ENCODE peak calls at places on chromosomes 11 and 22, in six cellular contexts. C, T, N, P, B and Z are unnamed samples.

GRCh38 chr11:106840993-106841392 is 177.3 kb downstream of the GUCY1A2 start:
- DNase-seq in C (no peak), T (no peak), N (no peak), P (no peak), B (no peak), Z (no peak)

GRCh38 chr11:19087658-19088057 is 27.1 kb upstream of the MRGPRX2 start:
- DNase-seq in C (peak; percentile 67), T (peak; percentile 81), N (no peak), P (no peak), B (peak; percentile 49), Z (no peak)

GRCh38 chr22:18012528-18012927 is 11.8 kb downstream of the MICAL3 start:
- DNase-seq in C (no peak), T (peak; percentile 50), N (no peak), P (no peak), B (peak; percentile 24), Z (no peak)

GRCh38 chr11:11816511-11817319 is 25.1 kb upstream of the USP47 start:
- DNase-seq in C (peak; percentile 49), T (peak; percentile 40), N (no peak), P (no peak), B (peak; percentile 84), Z (no peak)

GRCh38 chr11:86761978-86762377 is 38.4 kb upstream of the PRSS23 start:
- DNase-seq in C (peak; percentile 64), T (peak; percentile 77), N (no peak), P (no peak), B (peak; percentile 73), Z (no peak)

GRCh38 chr22:50482107-50483074 is 1.0 kb downstream of the ADM2 start:
- DNase-seq in C (no peak), T (no peak), N (no peak), P (no peak), B (no peak), Z (no peak)

GRCh38 chr11:86874314-86875056 is 74.1 kb downstream of the PRSS23 start:
- DNase-seq in C (no peak), T (peak; percentile 41), N (no peak), P (no peak), B (no peak), Z (no peak)

GRCh38 chr22:25051983-25052710 is 99.6 kb downstream of the KIAA1671 start:
- DNase-seq in C (no peak), T (no peak), N (peak; percentile 81), P (no peak), B (no peak), Z (no peak)

GRCh38 chr11:66868726-66869291 is 11.9 kb downstream of the LRFN4 start:
- DNase-seq in C (no peak), T (no peak), N (peak; percentile 50), P (peak; percentile 76), B (no peak), Z (no peak)

GRCh38 chr22:44972363-44973083 is 37.3 kb downstream of the PHF21B start:
- DNase-seq in C (peak; percentile 8), T (no peak), N (no peak), P (no peak), B (no peak), Z (no peak)

GRCh38 chr11:33941637-33942160 is 49.8 kb upstream of the LMO2 start:
- DNase-seq in C (peak; percentile 62), T (peak; percentile 57), N (peak; percentile 48), P (no peak), B (no peak), Z (no peak)

GRCh38 chr11:44916797-44917196 is 33.9 kb downstream of the TP53I11 start:
- DNase-seq in C (no peak), T (no peak), N (no peak), P (no peak), B (no peak), Z (no peak)

GRCh38 chr11:87501388-87501787 is 463.7 kb downstream of the TMEM135 start:
- DNase-seq in C (no peak), T (no peak), N (no peak), P (no peak), B (no peak), Z (no peak)

GRCh38 chr11:44564198-44564597 is 1.3 kb upstream of the CD82 start:
- DNase-seq in C (no peak), T (peak; percentile 11), N (no peak), P (no peak), B (no peak), Z (no peak)

GRCh38 chr22:17411213-17411612 is 42.0 kb downstream of the CECR2 start:
- DNase-seq in C (peak; percentile 81), T (no peak), N (no peak), P (no peak), B (no peak), Z (no peak)

GRCh38 chr22:43129426-43130425 is 13.5 kb downstream of the MCAT start:
- DNase-seq in C (no peak), T (no peak), N (no peak), P (no peak), B (no peak), Z (no peak)

GRCh38 chr11:116136987-116137674 is 632.9 kb upstream of the CADM1 start:
- DNase-seq in C (no peak), T (no peak), N (no peak), P (no peak), B (no peak), Z (peak; percentile 71)

GRCh38 chr11:1390603-1391164 is 950 bp downstream of the BRSK2 start:
- DNase-seq in C (no peak), T (peak; percentile 55), N (no peak), P (no peak), B (peak; percentile 56), Z (no peak)

GRCh38 chr11:129093283-129093682 is 98.8 kb downstream of the ARHGAP32 start:
- DNase-seq in C (no peak), T (no peak), N (no peak), P (no peak), B (no peak), Z (no peak)

GRCh38 chr11:3642071-3642951 is 519 bp upstream of the ART5 start:
- DNase-seq in C (peak; percentile 86), T (peak; percentile 69), N (peak; percentile 72), P (peak; percentile 64), B (peak; percentile 92), Z (no peak)

GRCh38 chr11:76800466-76801200 is 17.5 kb downstream of the TSKU start:
- DNase-seq in C (no peak), T (no peak), N (no peak), P (no peak), B (no peak), Z (no peak)

GRCh38 chr22:44108076-44108475 is 72.6 kb upstream of the PARVG start:
- DNase-seq in C (no peak), T (peak; percentile 13), N (no peak), P (no peak), B (no peak), Z (no peak)

GRCh38 chr11:123536690-123537437 is 106.8 kb downstream of the GRAMD1B start:
- DNase-seq in C (peak; percentile 20), T (peak; percentile 52), N (no peak), P (no peak), B (no peak), Z (no peak)

GRCh38 chr11:95137299-95137698 is 47.7 kb downstream of the ENDOD1 start:
- DNase-seq in C (no peak), T (no peak), N (no peak), P (no peak), B (no peak), Z (no peak)

GRCh38 chr22:31036671-31037550 is 44.2 kb upstream of the SMTN start:
- DNase-seq in C (peak; percentile 38), T (peak; percentile 84), N (peak; percentile 13), P (no peak), B (peak; percentile 90), Z (no peak)
- H3K4me1 ChIP-seq in C (no peaks in the 10 kb centered on the region), T (peaks cover 20% of the 10 kb centered on the region), N (no peaks in the 10 kb centered on the region), P (no peaks in the 10 kb centered on the region), B (peaks cover 30% of the 10 kb centered on the region), Z (peaks cover 42% of the 10 kb centered on the region)

GRCh38 chr11:16788141-16789060 is 50.0 kb downstream of the C11orf58 start:
- DNase-seq in C (peak; percentile 84), T (peak; percentile 88), N (peak; percentile 58), P (peak; percentile 70), B (peak; percentile 79), Z (no peak)

GRCh38 chr11:16789061-16789415 is 50.6 kb downstream of the C11orf58 start:
- DNase-seq in C (no peak), T (no peak), N (no peak), P (no peak), B (no peak), Z (no peak)

GRCh38 chr11:16785520-16786128 is 47.2 kb downstream of the C11orf58 start:
- DNase-seq in C (peak; percentile 87), T (peak; percentile 87), N (peak; percentile 50), P (peak; percentile 50), B (peak; percentile 91), Z (no peak)

GRCh38 chr11:16786131-16786530 is 47.7 kb downstream of the C11orf58 start:
- DNase-seq in C (no peak), T (no peak), N (no peak), P (no peak), B (no peak), Z (no peak)

DNA sequence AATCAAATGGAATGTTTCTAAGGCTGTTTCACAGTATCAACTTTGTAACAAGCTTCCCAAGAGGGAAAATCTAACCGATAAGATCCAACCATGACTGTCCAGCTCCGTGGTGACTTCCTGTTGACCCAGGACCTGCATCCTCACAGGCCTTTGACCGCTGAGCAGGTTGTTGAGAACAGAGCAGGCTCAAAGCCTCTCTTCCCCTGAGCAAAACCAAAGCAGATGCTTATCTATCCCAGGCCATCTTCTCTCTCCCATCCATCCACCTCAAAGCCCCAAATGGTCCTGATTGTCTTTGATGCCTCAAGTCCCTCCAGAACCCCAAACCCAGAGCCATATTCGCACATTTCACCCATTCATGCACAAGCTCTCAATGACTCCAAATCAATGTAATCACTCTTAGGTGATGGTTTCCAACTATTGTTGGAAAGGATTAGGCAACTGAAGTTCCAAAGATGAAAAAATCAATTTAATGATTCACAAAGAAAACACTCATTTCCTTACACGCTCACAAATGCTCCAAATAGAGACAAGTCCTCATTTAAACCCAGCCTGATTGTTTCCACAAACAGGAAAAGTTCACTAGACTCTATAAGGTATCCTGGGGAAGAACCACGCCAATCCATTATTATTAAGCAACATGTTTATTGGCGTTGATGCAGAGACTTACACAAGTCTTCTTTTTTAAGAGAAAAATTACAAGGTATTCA is 48.7 kb downstream of the C11orf58 start:
- DNase-seq in C (no peak), T (peak; percentile 65), N (no peak), P (no peak), B (no peak), Z (no peak)
- H3K4me1 ChIP-seq in C (no peaks in the 10 kb centered on the region), T (peaks cover 31% of the 10 kb centered on the region), N (no peaks in the 10 kb centered on the region), P (no peaks in the 10 kb centered on the region), B (peaks cover 68% of the 10 kb centered on the region), Z (peaks cover 33% of the 10 kb centered on the region)

GRCh38 chr22:30201970-30202369 is 44.6 kb downstream of the LIF start:
- DNase-seq in C (peak; percentile 85), T (peak; percentile 56), N (no peak), P (no peak), B (peak; percentile 63), Z (no peak)
- H3K4me1 ChIP-seq in C (peaks cover 2% of the 10 kb centered on the region), T (peaks cover 42% of the 10 kb centered on the region), N (peaks cover 20% of the 10 kb centered on the region), P (peaks cover 1% of the 10 kb centered on the region), B (peaks cover 36% of the 10 kb centered on the region), Z (peaks cover 74% of the 10 kb centered on the region)

DNA sequence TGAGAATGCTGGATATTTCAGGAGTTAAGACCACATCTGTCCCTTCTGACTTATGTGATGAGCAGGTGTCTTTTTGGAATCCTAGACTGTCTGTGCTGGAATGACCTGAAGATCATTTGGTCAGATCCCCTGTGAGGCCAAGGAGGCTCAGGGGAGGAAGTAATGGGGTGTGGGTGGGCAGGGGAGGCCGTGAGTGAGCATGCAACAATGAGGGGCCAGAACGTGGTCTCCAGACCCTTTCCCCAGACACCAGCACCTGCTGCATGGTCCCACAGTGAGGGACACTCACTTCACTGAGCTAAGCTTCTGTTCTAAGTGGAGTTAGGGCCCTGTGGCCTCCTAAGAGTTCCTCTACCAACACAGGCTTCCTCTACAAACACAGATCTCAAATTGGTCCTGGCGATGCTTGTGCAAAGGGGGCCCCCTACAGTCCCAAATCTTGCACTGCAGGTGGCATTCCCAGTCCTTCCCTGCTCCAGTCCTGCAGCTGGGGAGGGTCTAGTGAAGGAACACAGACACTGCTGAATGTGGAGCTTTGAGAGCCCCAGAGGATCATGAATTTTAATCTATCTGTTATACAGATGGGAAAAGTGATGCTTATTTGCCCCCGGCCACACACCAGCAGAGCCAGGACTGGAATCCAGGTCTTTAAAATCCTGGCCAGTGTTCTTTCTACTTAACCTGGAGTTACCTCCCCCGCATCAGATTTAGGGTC is 7.4 kb downstream of the USP2 start:
- DNase-seq in C (peak; percentile 83), T (peak; percentile 83), N (peak; percentile 90), P (peak; percentile 46), B (peak; percentile 86), Z (no peak)
- H3K4me1 ChIP-seq in C (peaks cover 85% of the 10 kb centered on the region), T (peaks cover 23% of the 10 kb centered on the region), N (peaks cover 66% of the 10 kb centered on the region), P (no peaks in the 10 kb centered on the region), B (peaks cover 38% of the 10 kb centered on the region), Z (peaks cover 62% of the 10 kb centered on the region)